ENCODE peak calls at places on chromosomes 4 and X, in seven cellular contexts. One of them, this sample, is unnamed.

GRCh38 chr4:156294577-156294976 is 340.9 kb upstream of the CTSO start:
- DNase-seq in nephron progenitor cell: no peak
- DNase-seq in COR-L47: peak
- DNase-seq in GM12892: no peak
- DNase-seq in HEK293T: peak
- DNase-seq in chondrocyte: no peak
- DNase-seq in T follicular helper cell: no peak
- DNase-seq in this sample: peak

GRCh38 chr4:637536-637935 is 12.2 kb downstream of the PDE6B start:
- DNase-seq in nephron progenitor cell: no peak
- DNase-seq in COR-L47: no peak
- DNase-seq in GM12892: no peak
- DNase-seq in HEK293T: no peak
- DNase-seq in chondrocyte: peak
- DNase-seq in T follicular helper cell: no peak
- DNase-seq in this sample: no peak

GRCh38 chr4:22637306-22637705 is 55.4 kb upstream of the GBA3 start:
- DNase-seq in nephron progenitor cell: no peak
- DNase-seq in COR-L47: no peak
- DNase-seq in GM12892: no peak
- DNase-seq in HEK293T: no peak
- DNase-seq in chondrocyte: no peak
- DNase-seq in T follicular helper cell: no peak
- DNase-seq in this sample: no peak

GRCh38 chr4:140219567-140219966 is 65.6 kb upstream of the MAML3 start:
- DNase-seq in nephron progenitor cell: no peak
- DNase-seq in COR-L47: no peak
- DNase-seq in GM12892: no peak
- DNase-seq in HEK293T: no peak
- DNase-seq in chondrocyte: no peak
- DNase-seq in T follicular helper cell: no peak
- DNase-seq in this sample: no peak

GRCh38 chr4:57051100-57051499 is 59.1 kb downstream of the IGFBP7 start:
- DNase-seq in nephron progenitor cell: no peak
- DNase-seq in COR-L47: no peak
- DNase-seq in GM12892: no peak
- DNase-seq in HEK293T: no peak
- DNase-seq in chondrocyte: no peak
- DNase-seq in T follicular helper cell: no peak
- DNase-seq in this sample: no peak

GRCh38 chrX:118675336-118675965 is 52.0 kb upstream of the IL13RA1 start:
- DNase-seq in nephron progenitor cell: no peak
- DNase-seq in COR-L47: no peak
- DNase-seq in GM12892: no peak
- DNase-seq in HEK293T: no peak
- DNase-seq in chondrocyte: no peak
- DNase-seq in T follicular helper cell: no peak
- DNase-seq in this sample: no peak

GRCh38 chrX:153702350-153703035 is 14.8 kb downstream of the SLC6A8 start:
- DNase-seq in nephron progenitor cell: no peak
- DNase-seq in COR-L47: no peak
- DNase-seq in GM12892: no peak
- DNase-seq in HEK293T: no peak
- DNase-seq in chondrocyte: no peak
- DNase-seq in T follicular helper cell: no peak
- DNase-seq in this sample: no peak

GRCh38 chr4:154076921-154077320 is 288.0 kb upstream of the SFRP2 start:
- DNase-seq in nephron progenitor cell: no peak
- DNase-seq in COR-L47: no peak
- DNase-seq in GM12892: no peak
- DNase-seq in HEK293T: no peak
- DNase-seq in chondrocyte: no peak
- DNase-seq in T follicular helper cell: no peak
- DNase-seq in this sample: no peak

GRCh38 chr4:76736434-76736833 is 161.5 kb downstream of the SOWAHB start:
- DNase-seq in nephron progenitor cell: no peak
- DNase-seq in COR-L47: no peak
- DNase-seq in GM12892: no peak
- DNase-seq in HEK293T: no peak
- DNase-seq in chondrocyte: no peak
- DNase-seq in T follicular helper cell: no peak
- DNase-seq in this sample: no peak

GRCh38 chr4:123599920-123600394 is 203.4 kb downstream of the SPRY1 start:
- DNase-seq in nephron progenitor cell: peak
- DNase-seq in COR-L47: peak
- DNase-seq in GM12892: no peak
- DNase-seq in HEK293T: no peak
- DNase-seq in chondrocyte: no peak
- DNase-seq in T follicular helper cell: peak
- DNase-seq in this sample: no peak

GRCh38 chr4:45438047-45438446 is 685.8 kb downstream of the GABRG1 start:
- DNase-seq in nephron progenitor cell: no peak
- DNase-seq in COR-L47: no peak
- DNase-seq in GM12892: no peak
- DNase-seq in HEK293T: no peak
- DNase-seq in chondrocyte: no peak
- DNase-seq in T follicular helper cell: no peak
- DNase-seq in this sample: peak

GRCh38 chrX:154396948-154397887 is 959 bp upstream of the RPL10 start:
- DNase-seq in nephron progenitor cell: peak
- DNase-seq in COR-L47: peak
- DNase-seq in GM12892: peak
- DNase-seq in HEK293T: peak
- DNase-seq in chondrocyte: no peak
- DNase-seq in T follicular helper cell: no peak
- DNase-seq in this sample: peak

GRCh38 chr4:165563851-165564250 is 185.0 kb downstream of the CPE start:
- DNase-seq in nephron progenitor cell: no peak
- DNase-seq in COR-L47: no peak
- DNase-seq in GM12892: no peak
- DNase-seq in HEK293T: no peak
- DNase-seq in chondrocyte: no peak
- DNase-seq in T follicular helper cell: no peak
- DNase-seq in this sample: peak

GRCh38 chrX:74419861-74420193 is 1.5 kb upstream of the SLC16A2 start:
- DNase-seq in nephron progenitor cell: no peak
- DNase-seq in COR-L47: no peak
- DNase-seq in GM12892: no peak
- DNase-seq in HEK293T: peak
- DNase-seq in chondrocyte: no peak
- DNase-seq in T follicular helper cell: no peak
- DNase-seq in this sample: no peak

GRCh38 chr4:105509291-105509690 is 35.4 kb upstream of the PPA2 start:
- DNase-seq in nephron progenitor cell: no peak
- DNase-seq in COR-L47: no peak
- DNase-seq in GM12892: no peak
- DNase-seq in HEK293T: no peak
- DNase-seq in chondrocyte: no peak
- DNase-seq in T follicular helper cell: no peak
- DNase-seq in this sample: no peak

GRCh38 chr4:121951570-121952110 is at the start of gene TRPC3:
- DNase-seq in nephron progenitor cell: peak
- DNase-seq in COR-L47: peak
- DNase-seq in GM12892: no peak
- DNase-seq in HEK293T: peak
- DNase-seq in chondrocyte: peak
- DNase-seq in T follicular helper cell: peak
- DNase-seq in this sample: peak

GRCh38 chr4:182101618-182102017 is 141.6 kb upstream of the TENM3 start:
- DNase-seq in nephron progenitor cell: no peak
- DNase-seq in COR-L47: no peak
- DNase-seq in GM12892: no peak
- DNase-seq in HEK293T: no peak
- DNase-seq in chondrocyte: no peak
- DNase-seq in T follicular helper cell: no peak
- DNase-seq in this sample: no peak

GRCh38 chrX:24858004-24858746 is 157.6 kb downstream of the ARX start:
- DNase-seq in nephron progenitor cell: no peak
- DNase-seq in COR-L47: no peak
- DNase-seq in GM12892: no peak
- DNase-seq in HEK293T: no peak
- DNase-seq in chondrocyte: no peak
- DNase-seq in T follicular helper cell: no peak
- DNase-seq in this sample: no peak

GRCh38 chr4:26748805-26749204 is 111.8 kb upstream of the STIM2 start:
- DNase-seq in nephron progenitor cell: no peak
- DNase-seq in COR-L47: no peak
- DNase-seq in GM12892: no peak
- DNase-seq in HEK293T: no peak
- DNase-seq in chondrocyte: no peak
- DNase-seq in T follicular helper cell: no peak
- DNase-seq in this sample: no peak

GRCh38 chr4:83128235-83128929 is 13.9 kb upstream of the PLAC8 start:
- DNase-seq in nephron progenitor cell: no peak
- DNase-seq in COR-L47: no peak
- DNase-seq in GM12892: no peak
- DNase-seq in HEK293T: no peak
- DNase-seq in chondrocyte: no peak
- DNase-seq in T follicular helper cell: no peak
- DNase-seq in this sample: peak